ENCODE peak calls at places on chromosome 9, in five cellular contexts. D is kidney, N is heart left ventricle, T is body of pancreas, Y is lower lobe of right lung. A is an unnamed sample.

GRCh38 chr9:36798350-36799065 is 225.8 kb downstream of the MELK start:
- DNase-seq in D (no peak), N (no peak), T (no peak), Y (no peak), A (no peak)

GRCh38 chr9:73742412-73742811 is 590.7 kb downstream of the ANXA1 start:
- DNase-seq in D (no peak), N (no peak), T (no peak), Y (no peak), A (no peak)

GRCh38 chr9:120362446-120362845 is 217.5 kb downstream of the CDK5RAP2 start:
- DNase-seq in D (no peak), N (no peak), T (no peak), Y (no peak), A (no peak)

GRCh38 chr9:92986175-92987110 is 39.1 kb downstream of the FGD3 start:
- DNase-seq in D (no peak), N (no peak), T (peak), Y (no peak), A (no peak)

GRCh38 chr9:77848897-77849296 is 182.7 kb downstream of the GNAQ start:
- DNase-seq in D (peak), N (no peak), T (peak), Y (peak), A (no peak)

GRCh38 chr9:22124263-22125011 is 115.3 kb upstream of the CDKN2B start:
- DNase-seq in D (no peak), N (no peak), T (peak), Y (no peak), A (no peak)

GRCh38 chr9:91419222-91420191 is 4.1 kb downstream of the NFIL3 start:
- DNase-seq in D (no peak), N (no peak), T (peak), Y (peak), A (no peak)

GRCh38 chr9:115551396-115551795 is 433.4 kb upstream of the TNC start:
- DNase-seq in D (no peak), N (no peak), T (no peak), Y (no peak), A (no peak)

GRCh38 chr9:101578378-101578777 is 16.4 kb downstream of the PPP3R2 start:
- DNase-seq in D (no peak), N (no peak), T (no peak), Y (no peak), A (no peak)

GRCh38 chr9:15513335-15513734 is 2.6 kb upstream of the PSIP1 start:
- DNase-seq in D (no peak), N (no peak), T (no peak), Y (no peak), A (no peak)

GRCh38 chr9:2321523-2322148 is 300.0 kb upstream of the VLDLR start:
- DNase-seq in D (no peak), N (no peak), T (no peak), Y (no peak), A (no peak)

GRCh38 chr9:115267788-115268187 is 149.8 kb upstream of the TNC start:
- DNase-seq in D (no peak), N (no peak), T (no peak), Y (no peak), A (no peak)

GRCh38 chr9:31359071-31359470 is 1025.4 kb upstream of the ACO1 start:
- DNase-seq in D (no peak), N (no peak), T (no peak), Y (no peak), A (no peak)

GRCh38 chr9:91035825-91036208 is 234.2 kb downstream of the SYK start:
- DNase-seq in D (peak), N (no peak), T (no peak), Y (no peak), A (no peak)

GRCh38 chr9:133054966-133055365 is 6.8 kb upstream of the CEL start:
- DNase-seq in D (peak), N (peak), T (peak), Y (no peak), A (no peak)

GRCh38 chr9:70539526-70539925 is 125.1 kb upstream of the KLF9 start:
- DNase-seq in D (no peak), N (no peak), T (no peak), Y (no peak), A (no peak)

GRCh38 chr9:16526380-16526779 is 344.1 kb downstream of the BNC2 start:
- DNase-seq in D (no peak), N (no peak), T (no peak), Y (no peak), A (no peak)

GRCh38 chr9:16221822-16222547 is 648.5 kb downstream of the BNC2 start:
- DNase-seq in D (no peak), N (no peak), T (no peak), Y (no peak), A (no peak)

DNA sequence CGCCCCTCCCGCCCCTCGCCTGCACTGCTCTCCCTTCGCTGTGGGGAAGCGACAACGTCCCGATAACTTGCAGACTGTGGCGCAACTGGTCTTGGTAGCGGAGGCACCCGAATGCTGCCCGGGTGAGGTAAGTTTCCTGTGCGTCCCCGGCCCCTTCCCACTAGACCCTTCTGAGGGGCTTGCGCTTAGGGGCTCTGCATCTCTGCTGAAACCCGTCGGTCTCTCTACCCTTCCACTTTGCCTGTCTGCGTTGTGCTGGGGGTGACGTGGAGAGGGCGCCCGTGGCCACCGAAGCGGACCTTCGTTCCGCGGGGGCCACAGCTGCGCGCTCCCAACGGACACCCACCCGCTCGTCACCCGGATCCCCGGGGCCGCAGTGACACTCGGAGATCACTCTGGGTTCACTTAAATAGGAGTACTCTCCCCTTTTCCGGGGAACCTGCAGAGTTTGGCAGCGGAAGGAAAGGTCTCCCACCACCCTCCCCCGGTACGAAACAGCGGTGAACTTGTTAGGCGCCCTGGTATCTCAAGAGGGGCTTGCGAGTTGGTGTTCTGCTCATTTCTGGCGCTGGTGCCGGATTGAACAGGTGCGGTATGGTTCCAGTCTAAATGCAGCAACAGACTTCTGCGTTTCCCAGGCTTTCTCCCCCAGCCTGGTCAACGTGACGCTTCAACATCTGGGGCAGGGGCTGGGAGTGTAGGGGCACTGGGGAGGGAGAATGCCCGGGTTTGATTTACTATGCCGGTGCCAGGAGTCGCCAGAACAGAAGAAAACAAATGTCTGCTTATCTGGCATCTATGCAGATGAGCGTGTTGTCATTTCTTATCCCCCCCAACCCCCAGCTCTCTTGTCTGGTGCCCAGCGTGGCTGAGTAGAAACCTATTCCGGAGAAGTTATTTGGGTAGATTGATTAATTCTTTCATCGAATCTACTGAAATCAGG is 867 bp downstream of the PIP5K1B start:
- DNase-seq in D (peak), N (peak), T (peak), Y (no peak), A (peak)
- TF ChIP-seq CTCF in D (no peak), N (no peak), T (peak), Y (peak), A (no peak)

GRCh38 chr9:3441197-3441816 is 84.5 kb downstream of the RFX3 start:
- DNase-seq in D (no peak), N (no peak), T (peak), Y (no peak), A (no peak)
- TF ChIP-seq CTCF in D (peak), N (peak), T (peak), Y (peak), A (peak)

DNA sequence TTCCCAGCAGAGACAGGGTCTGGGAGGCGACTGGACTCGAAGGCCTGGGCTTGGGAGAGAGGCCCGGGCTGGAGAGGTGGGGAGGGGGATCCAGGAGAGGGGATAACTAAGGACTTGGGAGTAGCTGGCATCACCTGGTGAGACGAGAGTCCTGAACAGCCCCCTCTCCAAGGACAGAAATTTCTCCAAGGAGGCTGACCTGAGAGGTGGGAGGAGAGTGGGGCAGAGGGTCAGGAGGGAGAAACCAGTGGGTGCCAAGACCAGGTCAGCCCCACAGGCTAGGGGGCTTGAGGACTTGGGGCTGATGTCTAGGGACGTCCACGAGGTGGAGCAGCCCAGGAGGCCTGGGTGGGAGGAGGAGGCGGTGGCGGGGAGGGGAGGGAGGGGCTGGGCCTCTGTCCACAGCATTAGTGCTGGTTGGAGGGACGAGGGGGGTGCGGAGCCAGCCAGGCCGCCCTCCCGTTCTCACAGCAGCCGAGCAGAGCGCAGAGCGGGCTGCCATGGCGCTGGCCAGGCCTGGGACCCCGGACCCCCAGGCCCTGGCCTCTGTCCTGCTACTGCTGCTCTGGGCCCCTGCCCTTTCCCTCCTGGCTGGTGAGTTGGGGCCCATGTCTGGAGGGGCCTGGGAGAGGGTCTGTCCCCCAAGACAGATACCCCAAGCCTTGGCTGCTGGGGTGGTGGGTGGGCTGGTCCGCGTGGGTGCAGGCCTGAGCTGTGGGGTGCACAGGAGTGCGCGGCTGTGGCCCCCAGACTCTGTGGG is at the start of gene CRB2:
- DNase-seq in D (no peak), N (no peak), T (no peak), Y (no peak), A (no peak)
- TF ChIP-seq CTCF in D (no peak), N (no peak), T (no peak), Y (no peak), A (no peak)

DNA sequence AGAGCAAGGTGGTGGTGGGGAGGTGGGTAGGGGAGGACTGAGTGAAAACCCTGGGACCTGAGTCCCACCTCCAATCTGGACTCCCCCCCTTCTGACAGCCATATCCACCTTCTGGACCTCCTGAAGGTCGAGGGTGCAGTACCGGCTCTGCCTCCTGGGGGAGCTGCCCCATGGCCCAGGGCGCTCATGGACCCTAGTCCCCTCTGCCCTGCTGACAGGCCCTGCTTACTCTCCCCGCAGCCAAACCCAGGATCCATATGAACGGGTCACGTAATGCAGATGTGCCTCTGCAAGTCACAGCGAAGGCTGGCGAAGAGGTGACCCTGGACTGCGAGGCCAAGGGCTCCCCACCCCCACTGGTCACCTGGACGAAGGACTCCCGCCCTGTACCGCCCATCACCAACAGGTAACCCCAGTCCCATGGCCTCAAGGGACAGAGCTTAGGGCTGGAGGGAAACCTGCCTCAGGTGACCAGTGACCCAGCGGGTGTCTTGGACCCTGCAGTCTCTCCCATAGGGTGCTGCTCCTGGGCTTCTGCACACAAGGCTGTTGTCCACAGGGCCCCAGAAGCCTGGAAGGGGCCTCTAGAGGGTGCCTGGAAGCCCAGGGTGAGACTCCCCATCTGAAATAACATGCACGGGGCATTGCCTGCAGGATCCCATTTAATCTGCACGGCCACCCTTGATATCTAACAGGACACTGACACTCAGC is 61.7 kb downstream of the HMCN2 start:
- DNase-seq in D (no peak), N (no peak), T (no peak), Y (no peak), A (no peak)
- TF ChIP-seq CTCF in D (no peak), N (no peak), T (no peak), Y (no peak), A (no peak)

DNA sequence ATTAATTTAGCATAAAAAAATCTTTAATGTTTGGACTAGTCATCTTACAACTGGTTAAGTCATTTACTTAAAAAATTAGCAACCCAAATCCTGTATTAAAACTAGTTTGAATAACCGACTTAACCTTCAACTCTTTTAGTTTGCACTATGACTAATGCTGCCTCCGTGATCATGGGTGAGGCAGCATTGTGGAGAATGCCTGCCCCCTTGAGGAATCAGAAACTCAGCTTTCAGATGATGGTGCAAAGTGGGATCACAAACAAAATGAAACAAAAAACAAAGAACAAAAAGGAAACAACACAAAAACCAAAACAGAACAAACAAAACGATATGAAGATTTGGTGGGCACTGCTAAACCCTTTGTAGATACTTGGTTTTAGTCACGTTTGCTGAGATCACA is 127.0 kb upstream of the PALM2AKAP2 start:
- DNase-seq in D (no peak), N (no peak), T (no peak), Y (no peak), A (no peak)
- TF ChIP-seq CTCF in D (no peak), N (no peak), T (no peak), Y (peak), A (no peak)

GRCh38 chr9:82532504-82532903 is 530.4 kb downstream of the RASEF start:
- DNase-seq in D (no peak), N (no peak), T (no peak), Y (no peak), A (no peak)
- TF ChIP-seq CTCF in D (peak), N (no peak), T (peak), Y (peak), A (no peak)

DNA sequence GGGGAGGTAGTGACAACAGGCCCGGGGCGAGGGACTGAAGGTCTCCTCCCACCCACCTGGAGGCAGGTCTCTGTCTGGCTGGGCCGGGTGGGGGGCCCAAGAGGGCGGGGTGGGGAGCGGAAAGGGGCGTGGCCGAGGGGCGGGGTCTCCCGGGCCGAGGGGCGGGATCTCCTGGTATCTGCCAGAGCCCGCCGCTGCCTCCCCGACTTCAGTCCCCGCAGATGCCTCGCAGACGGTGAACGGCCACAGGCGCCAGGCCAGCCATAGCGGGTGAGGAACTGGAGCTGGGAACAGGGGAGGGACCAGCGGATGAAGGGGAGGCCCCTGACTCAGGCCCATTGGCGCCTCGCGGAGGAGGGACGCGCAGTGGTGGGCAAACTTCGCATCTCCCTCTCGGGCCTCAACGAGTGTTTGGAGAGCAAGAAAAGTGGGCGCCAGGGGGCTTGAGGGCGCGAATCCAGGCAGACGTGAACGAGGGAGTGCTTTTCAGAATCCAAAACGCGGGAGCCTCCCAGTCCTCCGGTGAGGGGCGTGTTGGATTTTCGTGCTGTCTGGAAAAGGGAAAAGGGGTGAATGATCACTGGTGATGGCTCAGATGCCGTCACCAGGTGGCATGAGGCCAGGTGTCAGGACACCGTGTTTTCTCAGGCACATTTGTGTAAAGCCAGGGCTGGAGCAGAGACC is at the start of gene ADGRD2:
- DNase-seq in D (no peak), N (no peak), T (peak), Y (no peak), A (peak)
- TF ChIP-seq CTCF in D (no peak), N (no peak), T (no peak), Y (no peak), A (no peak)

GRCh38 chr9:136923881-136924280 is 20.7 kb downstream of the FBXW5 start:
- DNase-seq in D (peak), N (no peak), T (peak), Y (no peak), A (no peak)

GRCh38 chr9:136926749-136927148 is 17.8 kb downstream of the FBXW5 start:
- DNase-seq in D (no peak), N (no peak), T (no peak), Y (no peak), A (no peak)

GRCh38 chr9:136925414-136926153 is 19.0 kb downstream of the FBXW5 start:
- DNase-seq in D (peak), N (peak), T (no peak), Y (no peak), A (no peak)

GRCh38 chr9:136927343-136928261 is 16.9 kb downstream of the FBXW5 start:
- DNase-seq in D (no peak), N (no peak), T (no peak), Y (no peak), A (no peak)

GRCh38 chr9:136926154-136926704 is 18.3 kb downstream of the FBXW5 start:
- DNase-seq in D (no peak), N (no peak), T (no peak), Y (no peak), A (no peak)
- TF ChIP-seq CTCF in D (no peak), N (no peak), T (no peak), Y (no peak), A (no peak)

GRCh38 chr9:95000821-95001220 is 274.3 kb downstream of the AOPEP start:
- DNase-seq in D (no peak), N (no peak), T (no peak), Y (no peak), A (no peak)

GRCh38 chr9:95001720-95002119 is 275.2 kb downstream of the AOPEP start:
- DNase-seq in D (no peak), N (no peak), T (no peak), Y (no peak), A (no peak)

GRCh38 chr9:95005276-95006141 is 279.0 kb downstream of the AOPEP start:
- DNase-seq in D (no peak), N (no peak), T (no peak), Y (no peak), A (no peak)

GRCh38 chr9:95004452-95005275 is 278.2 kb downstream of the AOPEP start:
- DNase-seq in D (peak), N (peak), T (peak), Y (peak), A (peak)

GRCh38 chr9:95003694-95004451 is 277.4 kb downstream of the AOPEP start:
- DNase-seq in D (peak), N (peak), T (peak), Y (peak), A (no peak)
- TF ChIP-seq CTCF in D (no peak), N (no peak), T (peak), Y (no peak), A (peak)

A was measured in spleen.